ENCODE peak calls at places on chromosomes 3 and 15, in ten cellular contexts. G is mesendoderm; C is heart left ventricle; T is aorta; V is right cardiac atrium; X is HCT116; P is fibroblast of lung; S is Peyer's patch; K is CD8-positive, alpha-beta T cell; Z is ascending aorta. O is an unnamed sample. For H3K4me1, the result is how much of the 10 kb centered on the place peaks cover.

GRCh38 chr3:20511863-20512262 is 325.9 kb upstream of the SGO1 start:
- DNase-seq in Z (no peak), P (peak), X (no peak), K (no peak), V (no peak), C (no peak), T (no peak), S (no peak), G (peak), O (no peak)

GRCh38 chr3:87260270-87260669 is 16.1 kb downstream of the POU1F1 start:
- DNase-seq in P (peak), T (no peak), K (peak), S (peak), Z (no peak), X (peak), V (no peak), C (no peak), G (peak), O (no peak)

GRCh38 chr3:172517859-172518466 is 5.3 kb downstream of the TNFSF10 start:
- DNase-seq in T (no peak), K (no peak), X (no peak), G (no peak), C (no peak), P (no peak), V (no peak), Z (no peak), S (no peak), O (no peak)

GRCh38 chr3:189982299-189982945 is 138.3 kb downstream of the P3H2 start:
- DNase-seq in G (no peak), T (no peak), V (no peak), S (no peak), K (no peak), X (no peak), C (no peak), Z (no peak), P (peak), O (no peak)

GRCh38 chr3:107988464-107989156 is 102.2 kb downstream of the CD47 start:
- DNase-seq in Z (peak), G (no peak), X (no peak), P (peak), K (peak), V (peak), T (peak), S (peak), C (peak), O (peak)

GRCh38 chr15:65902373-65902772 is 33.1 kb downstream of the RAB11A start:
- DNase-seq in K (no peak), T (peak), X (peak), G (peak), P (no peak), S (peak), C (peak), V (peak), Z (peak), O (peak)

GRCh38 chr3:41431386-41431785 is 232.1 kb downstream of the CTNNB1 start:
- DNase-seq in C (no peak), Z (no peak), T (no peak), P (peak), K (no peak), X (no peak), V (no peak), G (no peak), S (no peak), O (no peak)

GRCh38 chr15:70379134-70379533 is 281.4 kb upstream of the TLE3 start:
- DNase-seq in X (no peak), Z (no peak), G (no peak), K (no peak), C (no peak), P (no peak), T (no peak), V (no peak), S (no peak), O (no peak)

GRCh38 chr15:68725736-68726135 is 95.0 kb downstream of the ANP32A start:
- DNase-seq in P (no peak), Z (no peak), K (no peak), G (peak), V (peak), T (peak), S (peak), C (peak), X (no peak), O (no peak)

GRCh38 chr3:17802993-17803392 is 60.6 kb upstream of the TBC1D5 start:
- DNase-seq in K (no peak), V (no peak), X (no peak), Z (no peak), G (no peak), C (no peak), T (no peak), S (no peak), P (no peak), O (no peak)

GRCh38 chr3:72836409-72836808 is 11.8 kb downstream of the SHQ1 start:
- DNase-seq in T (no peak), P (no peak), K (no peak), X (no peak), Z (no peak), C (no peak), V (no peak), G (no peak), S (no peak), O (no peak)

GRCh38 chr3:138049157-138049919 is 39.4 kb downstream of the CLDN18 start:
- DNase-seq in T (no peak), S (no peak), X (no peak), K (no peak), C (no peak), V (no peak), Z (no peak), G (peak), P (peak), O (no peak)

GRCh38 chr3:188627652-188628051 is 473.7 kb downstream of the LPP start:
- DNase-seq in S (no peak), V (no peak), X (peak), C (no peak), G (no peak), Z (no peak), P (peak), T (no peak), K (no peak), O (no peak)

GRCh38 chr3:141680620-141681389 is 57.3 kb upstream of the RNF7 start:
- DNase-seq in T (no peak), P (peak), S (no peak), G (peak), Z (no peak), X (no peak), C (peak), K (no peak), V (no peak), O (no peak)

GRCh38 chr3:50126287-50127211 is 28.6 kb upstream of the SEMA3F start:
- DNase-seq in C (peak), G (peak), T (no peak), X (no peak), S (peak), P (peak), K (no peak), V (peak), Z (no peak), O (no peak)

GRCh38 chr3:188049890-188050530 is 103.9 kb upstream of the LPP start:
- DNase-seq in X (no peak), P (no peak), T (no peak), S (peak), G (no peak), C (no peak), V (no peak), Z (no peak), K (peak), O (no peak)

GRCh38 chr3:122660575-122660974 is 20.1 kb upstream of the PARP14 start:
- DNase-seq in K (no peak), T (no peak), G (peak), C (no peak), V (no peak), P (no peak), X (no peak), S (no peak), Z (no peak), O (no peak)

GRCh38 chr3:42895332-42895868 is 10.5 kb upstream of the ZNF662 start:
- DNase-seq in C (no peak), X (no peak), V (no peak), K (no peak), P (peak), Z (no peak), T (no peak), S (no peak), G (no peak), O (no peak)

GRCh38 chr3:14170569-14171159 is 7.7 kb downstream of the XPC start:
- DNase-seq in X (no peak), S (no peak), V (no peak), K (no peak), P (peak), C (no peak), G (no peak), Z (no peak), T (no peak), O (no peak)

GRCh38 chr3:164655462-164655861 is 422.8 kb downstream of the SI start:
- DNase-seq in Z (no peak), K (no peak), P (no peak), C (no peak), V (no peak), S (no peak), T (no peak), G (no peak), X (no peak), O (no peak)

GRCh38 chr3:189630667-189631372 is 369 bp upstream of the TP63 start:
- DNase-seq in T (no peak), V (no peak), S (no peak), K (no peak), G (no peak), P (no peak), X (no peak), Z (no peak), C (no peak), O (no peak)

GRCh38 chr15:31248951-31249350 is 77.7 kb upstream of the KLF13 start:
- DNase-seq in P (no peak), V (no peak), C (no peak), G (no peak), K (no peak), X (no peak), S (no peak), T (no peak), Z (no peak), O (peak)

GRCh38 chr3:44240061-44240460 is 1.6 kb upstream of the TOPAZ1 start:
- DNase-seq in P (peak), G (peak), S (no peak), C (no peak), T (no peak), Z (no peak), V (no peak), K (no peak), X (no peak), O (no peak)

GRCh38 chr3:72384602-72385001 is 463.6 kb downstream of the SHQ1 start:
- DNase-seq in S (no peak), K (no peak), V (no peak), X (no peak), C (no peak), T (no peak), G (no peak), P (no peak), Z (no peak), O (no peak)

GRCh38 chr3:42772670-42773408 is at the start of gene CCDC13:
- DNase-seq in Z (peak), V (peak), P (peak), X (no peak), T (peak), C (peak), G (peak), S (peak), K (peak), O (peak)

GRCh38 chr3:175108613-175109151 is 249.5 kb downstream of the NAALADL2 start:
- DNase-seq in S (no peak), V (no peak), G (no peak), P (no peak), C (no peak), T (no peak), Z (no peak), X (no peak), K (no peak), O (no peak)

DNA sequence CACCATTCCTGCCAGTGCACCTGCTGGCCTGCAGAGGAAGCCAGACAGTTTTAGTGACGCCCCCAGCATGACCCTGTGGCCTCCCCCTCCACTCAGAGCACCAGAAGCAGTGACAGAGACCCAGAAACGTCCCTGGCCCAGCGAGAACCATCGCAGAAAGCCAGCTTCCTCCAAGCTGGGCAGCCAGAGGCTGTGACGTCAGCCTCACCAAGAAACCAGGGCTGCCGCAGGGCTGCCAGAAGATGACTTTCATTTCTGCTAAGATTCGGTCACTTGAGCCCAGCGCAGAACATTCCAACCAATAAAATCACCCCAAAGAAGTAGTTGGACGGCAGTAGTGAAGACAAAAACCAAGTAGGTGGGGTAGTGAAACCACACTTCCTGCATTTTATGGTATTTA is 29.6 kb upstream of the RPL32 start:
- DNase-seq in T (peak), V (peak), Z (peak), C (peak), G (no peak), K (no peak), P (no peak), S (peak), X (no peak), O (no peak)
- H3K27ac ChIP-seq in T (no peak), V (no peak), Z (peak), C (no peak), G (no peak), K (peak), P (no peak), S (no peak), X (no peak), O (no peak)

DNA sequence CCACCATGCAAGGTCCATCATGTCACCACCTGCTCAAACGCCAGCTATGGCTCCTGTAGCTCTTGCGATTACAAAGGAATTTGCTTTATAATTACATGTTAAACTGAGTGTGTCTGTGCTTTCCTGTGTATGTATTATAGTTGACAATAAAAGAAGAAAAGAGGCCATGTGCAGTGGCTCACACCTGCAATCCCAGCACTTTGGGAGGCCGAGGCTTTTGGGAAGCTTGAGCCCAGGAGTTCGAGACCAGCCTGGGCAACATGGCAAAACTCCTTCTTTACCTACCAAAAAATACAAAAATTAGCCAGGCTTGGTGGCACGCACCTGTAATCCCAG is 27.0 kb downstream of the ATRIP start:
- DNase-seq in X (no peak), G (no peak), V (no peak), Z (no peak), T (no peak), P (no peak), K (no peak), S (no peak), C (no peak), O (no peak)
- H3K4me3 ChIP-seq in X (peak), G (no peak), V (no peak), Z (peak), T (no peak), P (no peak), K (peak), S (no peak), C (peak), O (no peak)

GRCh38 chr3:152348436-152349177 is 79.9 kb downstream of the MBNL1 start:
- DNase-seq in T (no peak), X (no peak), S (no peak), P (peak), K (no peak), Z (no peak), G (no peak), V (no peak), C (no peak), O (no peak)

GRCh38 chr3:152350764-152351163 is 82.0 kb downstream of the MBNL1 start:
- DNase-seq in G (no peak), V (no peak), P (no peak), K (no peak), S (no peak), C (no peak), T (no peak), X (no peak), Z (no peak), O (no peak)

GRCh38 chr3:152349397-152349796 is 80.7 kb downstream of the MBNL1 start:
- DNase-seq in Z (no peak), S (no peak), C (no peak), K (no peak), T (no peak), V (no peak), P (peak), G (no peak), X (no peak), O (no peak)

GRCh38 chr3:152352559-152352958 is 83.8 kb downstream of the MBNL1 start:
- DNase-seq in T (no peak), K (no peak), S (no peak), P (no peak), G (peak), X (no peak), C (no peak), Z (no peak), V (no peak), O (no peak)

DNA sequence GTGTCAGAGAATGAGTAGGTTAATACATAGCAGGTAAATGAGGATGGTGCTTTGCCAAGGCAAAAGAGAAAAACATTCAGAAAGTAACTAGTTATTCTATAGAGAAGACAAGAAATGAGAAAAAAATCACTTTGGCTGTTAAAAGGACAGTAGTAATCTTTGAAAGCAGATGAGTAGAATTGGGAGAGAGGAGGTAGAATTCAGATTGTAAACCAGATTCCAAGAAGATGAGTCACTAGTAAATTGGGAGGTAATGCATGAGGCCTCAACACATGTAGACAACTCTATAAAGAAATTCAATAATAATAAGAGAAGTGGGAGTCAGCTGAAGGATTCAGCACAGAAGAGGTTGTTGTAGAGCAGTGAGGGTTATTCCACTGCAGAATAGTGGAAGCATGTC is 81.4 kb downstream of the MBNL1 start:
- DNase-seq in K (no peak), S (no peak), C (no peak), T (no peak), Z (no peak), G (peak), P (peak), V (no peak), X (no peak), O (no peak)
- H3K4me1 ChIP-seq in K (under half), S (under half), C (under half), T (under half), Z (under half), G (under half), P (under half), V (under half), X (under half), O (under half)

GRCh38 chr15:48965972-48966371 is 2.3 kb upstream of the SHC4 start:
- DNase-seq in S (no peak), K (no peak), G (peak), V (no peak), Z (no peak), T (peak), P (peak), X (peak), C (no peak), O (no peak)

GRCh38 chr15:48966595-48967301 is 3.0 kb upstream of the SHC4 start:
- DNase-seq in Z (no peak), V (no peak), S (no peak), K (peak), C (no peak), P (peak), X (no peak), G (no peak), T (no peak), O (no peak)

GRCh38 chr15:48964898-48965297 is 1.2 kb upstream of the SHC4 start:
- DNase-seq in G (no peak), P (no peak), C (no peak), Z (no peak), T (no peak), V (no peak), X (no peak), K (no peak), S (no peak), O (no peak)

GRCh38 chr15:48963524-48964113 is at the start of gene SHC4:
- DNase-seq in X (no peak), Z (peak), S (peak), V (peak), G (peak), K (no peak), T (peak), P (peak), C (peak), O (peak)

GRCh38 chr15:48962662-48963523 is 826 bp downstream of the SHC4 start:
- DNase-seq in Z (peak), K (no peak), C (peak), S (no peak), T (peak), P (peak), G (peak), V (peak), X (no peak), O (no peak)
- H3K27ac ChIP-seq in Z (peak), K (no peak), C (no peak), S (no peak), T (no peak), P (peak), G (no peak), V (peak), X (no peak), O (no peak)

GRCh38 chr15:51128701-51129100 is 34.0 kb upstream of the TNFAIP8L3 start:
- DNase-seq in Z (no peak), X (no peak), T (no peak), G (no peak), C (no peak), K (no peak), V (no peak), S (no peak), P (peak), O (no peak)
- H3K4me3 ChIP-seq in Z (no peak), X (no peak), T (no peak), G (no peak), C (no peak), K (no peak), V (no peak), S (no peak), P (no peak), O (no peak)

DNA sequence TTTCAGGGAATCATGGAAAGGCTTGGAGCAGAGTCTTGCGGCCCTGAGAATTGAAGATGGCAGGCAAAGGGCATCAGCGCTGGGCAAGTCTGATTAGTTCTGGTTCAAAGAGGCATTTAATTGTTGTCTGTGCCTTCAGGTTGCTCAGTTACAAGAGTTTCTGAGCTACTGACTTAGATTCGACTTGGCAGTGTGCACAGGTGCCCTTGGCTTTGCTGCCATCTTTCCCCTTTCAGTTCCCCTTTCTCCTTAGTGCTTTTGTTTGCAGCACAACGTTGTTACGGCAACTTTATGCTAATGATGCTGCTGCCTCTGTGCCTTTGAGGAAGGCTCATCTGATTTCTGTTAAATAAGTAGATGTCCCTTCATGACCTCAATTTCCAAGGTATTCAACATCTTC is 12.5 kb downstream of the P2RY14 start:
- DNase-seq in K (no peak), G (peak), X (no peak), P (no peak), T (no peak), Z (no peak), V (peak), C (no peak), S (peak), O (no peak)
- H3K4me1 ChIP-seq in K (under half), G (under half), X (under half), P (under half), T (under half), Z (under half), V (under half), C (under half), S (under half), O (under half)

GRCh38 chr15:39936187-39936586 is 2.3 kb downstream of the EIF2AK4 start:
- DNase-seq in G (no peak), T (no peak), K (no peak), C (no peak), S (no peak), P (peak), X (no peak), Z (no peak), V (no peak), O (no peak)

GRCh38 chr15:39934415-39935044 is 615 bp downstream of the EIF2AK4 start:
- DNase-seq in T (no peak), V (no peak), X (no peak), Z (no peak), K (no peak), C (no peak), G (no peak), S (no peak), P (peak), O (no peak)

GRCh38 chr15:39936681-39937080 is 2.8 kb downstream of the EIF2AK4 start:
- DNase-seq in K (no peak), P (no peak), V (no peak), T (no peak), G (no peak), C (no peak), Z (no peak), X (no peak), S (no peak), O (no peak)

GRCh38 chr15:39931615-39932014 is 2.3 kb upstream of the EIF2AK4 start:
- DNase-seq in X (no peak), K (no peak), T (no peak), C (no peak), V (no peak), Z (no peak), P (no peak), S (no peak), G (no peak), O (no peak)

DNA sequence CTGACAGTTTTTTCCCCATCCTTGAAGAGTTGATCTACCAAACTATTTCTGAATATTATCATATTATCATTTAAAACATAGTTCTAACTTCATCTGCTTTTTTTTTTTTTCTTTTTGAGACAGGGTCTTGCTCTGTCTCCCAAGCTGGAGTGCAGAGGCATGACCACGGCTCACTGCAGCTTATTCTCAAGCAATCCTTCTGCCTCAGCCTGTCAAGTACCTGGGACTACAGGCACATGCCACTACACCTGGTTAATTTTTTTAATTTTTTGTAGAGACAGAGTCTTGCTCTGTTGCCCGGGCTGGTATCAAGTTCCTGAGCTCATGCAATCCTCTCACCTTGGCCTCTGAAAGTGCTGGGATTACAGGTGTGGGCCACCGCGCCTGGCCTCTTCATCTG is 1.3 kb downstream of the EIF2AK4 start:
- DNase-seq in P (no peak), V (no peak), Z (no peak), T (no peak), X (no peak), C (no peak), K (no peak), G (no peak), S (no peak), O (no peak)
- H3K27ac ChIP-seq in P (no peak), V (no peak), Z (no peak), T (no peak), X (no peak), C (no peak), K (no peak), G (no peak), S (no peak), O (peak)

O was measured in RWPE2.